ENCODE peak calls at places on chromosomes 13 and 19, in four cellular contexts. One of them, this sample, is unnamed. For H3K27me3, the result is how much of the 10 kb centered on the place peaks cover.

GRCh38 chr19:2552859-2553258 is 76.9 kb downstream of the GADD45B start:
- DNase-seq in brain microvascular endothelial cell: no peak
- DNase-seq in left lung: peak
- DNase-seq in CD4-positive, alpha-beta T cell: peak
- DNase-seq in this sample: no peak

GRCh38 chr19:5112681-5113080 is 143.8 kb downstream of the KDM4B start:
- DNase-seq in brain microvascular endothelial cell: no peak
- DNase-seq in CD4-positive, alpha-beta T cell: no peak
- DNase-seq in left lung: no peak
- DNase-seq in this sample: no peak

GRCh38 chr13:25625361-25625760 is 253.6 kb downstream of the ATP8A2 start:
- DNase-seq in brain microvascular endothelial cell: no peak
- DNase-seq in CD4-positive, alpha-beta T cell: no peak
- DNase-seq in left lung: no peak
- DNase-seq in this sample: no peak

GRCh38 chr19:53131085-53131484 is 1.6 kb downstream of the ZNF415 start:
- DNase-seq in CD4-positive, alpha-beta T cell: no peak
- DNase-seq in brain microvascular endothelial cell: no peak
- DNase-seq in left lung: no peak
- DNase-seq in this sample: no peak

GRCh38 chr19:30521937-30522336 is 149.8 kb downstream of the ZNF536 start:
- DNase-seq in brain microvascular endothelial cell: no peak
- DNase-seq in left lung: no peak
- DNase-seq in CD4-positive, alpha-beta T cell: no peak
- DNase-seq in this sample: no peak

GRCh38 chr19:47778089-47778953 is at the start of gene SELENOW:
- DNase-seq in CD4-positive, alpha-beta T cell: peak
- DNase-seq in brain microvascular endothelial cell: peak
- DNase-seq in left lung: peak
- DNase-seq in this sample: peak

GRCh38 chr13:53112522-53112921 is 83.9 kb downstream of the OLFM4 start:
- DNase-seq in brain microvascular endothelial cell: no peak
- DNase-seq in CD4-positive, alpha-beta T cell: no peak
- DNase-seq in left lung: no peak
- DNase-seq in this sample: no peak

GRCh38 chr19:45075215-45076028 is 856 bp downstream of the ZNF296 start:
- DNase-seq in brain microvascular endothelial cell: no peak
- DNase-seq in CD4-positive, alpha-beta T cell: peak
- DNase-seq in left lung: peak
- DNase-seq in this sample: peak

GRCh38 chr19:4327252-4327876 is 11.3 kb downstream of the STAP2 start:
- DNase-seq in left lung: peak
- DNase-seq in brain microvascular endothelial cell: peak
- DNase-seq in CD4-positive, alpha-beta T cell: peak
- DNase-seq in this sample: no peak

GRCh38 chr13:106597190-106597589 is 29.3 kb upstream of the ARGLU1 start:
- DNase-seq in CD4-positive, alpha-beta T cell: no peak
- DNase-seq in brain microvascular endothelial cell: peak
- DNase-seq in left lung: no peak
- DNase-seq in this sample: no peak

GRCh38 chr13:22232186-22232585 is 561.3 kb downstream of the FGF9 start:
- DNase-seq in brain microvascular endothelial cell: no peak
- DNase-seq in CD4-positive, alpha-beta T cell: no peak
- DNase-seq in left lung: no peak
- DNase-seq in this sample: no peak

GRCh38 chr19:42528354-42529247 is at the start of gene CEACAM1:
- DNase-seq in brain microvascular endothelial cell: no peak
- DNase-seq in CD4-positive, alpha-beta T cell: peak
- DNase-seq in left lung: peak
- DNase-seq in this sample: peak

GRCh38 chr13:67229438-67230242 is 496 bp downstream of the PCDH9 start:
- DNase-seq in left lung: no peak
- DNase-seq in brain microvascular endothelial cell: peak
- DNase-seq in CD4-positive, alpha-beta T cell: no peak
- DNase-seq in this sample: peak

GRCh38 chr13:39913928-39914327 is 258.5 kb downstream of the COG6 start:
- DNase-seq in CD4-positive, alpha-beta T cell: no peak
- DNase-seq in left lung: no peak
- DNase-seq in brain microvascular endothelial cell: peak
- DNase-seq in this sample: peak

GRCh38 chr19:1668339-1669123 is 16.1 kb upstream of the TCF3 start:
- DNase-seq in brain microvascular endothelial cell: no peak
- DNase-seq in CD4-positive, alpha-beta T cell: no peak
- DNase-seq in left lung: no peak
- DNase-seq in this sample: no peak

GRCh38 chr19:38735257-38735686 is 9.0 kb downstream of the CAPN12 start:
- DNase-seq in brain microvascular endothelial cell: no peak
- DNase-seq in CD4-positive, alpha-beta T cell: peak
- DNase-seq in left lung: no peak
- DNase-seq in this sample: peak

GRCh38 chr19:5094768-5095567 is 126.1 kb downstream of the KDM4B start:
- DNase-seq in brain microvascular endothelial cell: no peak
- DNase-seq in CD4-positive, alpha-beta T cell: no peak
- DNase-seq in left lung: no peak
- DNase-seq in this sample: no peak

GRCh38 chr19:28885965-28886364 is 327.0 kb downstream of the UQCRFS1 start:
- DNase-seq in CD4-positive, alpha-beta T cell: no peak
- DNase-seq in brain microvascular endothelial cell: no peak
- DNase-seq in left lung: no peak
- DNase-seq in this sample: no peak

GRCh38 chr13:99984463-99985242 is 3.1 kb downstream of the ZIC2 start:
- DNase-seq in CD4-positive, alpha-beta T cell: no peak
- DNase-seq in left lung: no peak
- DNase-seq in brain microvascular endothelial cell: no peak
- DNase-seq in this sample: no peak

GRCh38 chr13:108218044-108218974 is at the start of gene ABHD13:
- DNase-seq in left lung: peak
- DNase-seq in brain microvascular endothelial cell: peak
- DNase-seq in CD4-positive, alpha-beta T cell: peak
- DNase-seq in this sample: peak

GRCh38 chr13:37488682-37489081 is 109.9 kb downstream of the POSTN start:
- DNase-seq in brain microvascular endothelial cell: no peak
- DNase-seq in left lung: no peak
- DNase-seq in CD4-positive, alpha-beta T cell: no peak
- DNase-seq in this sample: no peak

GRCh38 chr19:35346193-35347052 is 1.3 kb upstream of the FFAR1 start:
- DNase-seq in brain microvascular endothelial cell: no peak
- DNase-seq in left lung: peak
- DNase-seq in CD4-positive, alpha-beta T cell: peak
- DNase-seq in this sample: no peak

GRCh38 chr19:5804516-5805464 is at the start of gene NRTN:
- DNase-seq in CD4-positive, alpha-beta T cell: peak
- DNase-seq in brain microvascular endothelial cell: no peak
- DNase-seq in left lung: no peak
- DNase-seq in this sample: no peak

GRCh38 chr19:1856698-1857603 is 6.4 kb downstream of the KLF16 start:
- DNase-seq in CD4-positive, alpha-beta T cell: peak
- DNase-seq in left lung: peak
- DNase-seq in brain microvascular endothelial cell: peak
- DNase-seq in this sample: no peak

GRCh38 chr13:78998736-78999135 is 339.8 kb upstream of the OBI1 start:
- DNase-seq in brain microvascular endothelial cell: no peak
- DNase-seq in CD4-positive, alpha-beta T cell: no peak
- DNase-seq in left lung: no peak
- DNase-seq in this sample: no peak

GRCh38 chr13:91236942-91237341 is 110.5 kb upstream of the MIR17HG start:
- DNase-seq in brain microvascular endothelial cell: no peak
- DNase-seq in left lung: no peak
- DNase-seq in CD4-positive, alpha-beta T cell: no peak
- DNase-seq in this sample: no peak

GRCh38 chr19:2327773-2328400 is 499 bp downstream of the LSM7 start:
- DNase-seq in brain microvascular endothelial cell: peak
- DNase-seq in CD4-positive, alpha-beta T cell: peak
- DNase-seq in left lung: peak
- DNase-seq in this sample: peak

GRCh38 chr19:12792048-12792852 is 964 bp downstream of the JUNB start:
- DNase-seq in CD4-positive, alpha-beta T cell: peak
- DNase-seq in left lung: peak
- DNase-seq in brain microvascular endothelial cell: no peak
- DNase-seq in this sample: no peak

GRCh38 chr13:48923376-48923775 is 52.3 kb upstream of the FNDC3A start:
- DNase-seq in brain microvascular endothelial cell: no peak
- DNase-seq in CD4-positive, alpha-beta T cell: no peak
- DNase-seq in left lung: no peak
- DNase-seq in this sample: no peak

GRCh38 chr13:111064661-111065060 is 50.4 kb upstream of the ARHGEF7 start:
- DNase-seq in CD4-positive, alpha-beta T cell: no peak
- DNase-seq in left lung: no peak
- DNase-seq in brain microvascular endothelial cell: no peak
- DNase-seq in this sample: no peak

GRCh38 chr13:36193151-36193855 is 21.1 kb downstream of the SOHLH2 start:
- DNase-seq in brain microvascular endothelial cell: peak
- DNase-seq in left lung: no peak
- DNase-seq in CD4-positive, alpha-beta T cell: no peak
- DNase-seq in this sample: peak

GRCh38 chr19:36528194-36528920 is at the start of gene ZNF260:
- DNase-seq in CD4-positive, alpha-beta T cell: peak
- DNase-seq in brain microvascular endothelial cell: peak
- DNase-seq in left lung: peak
- DNase-seq in this sample: peak
- TF ChIP-seq CTCF in CD4-positive, alpha-beta T cell: no peak
- TF ChIP-seq CTCF in brain microvascular endothelial cell: peak
- TF ChIP-seq CTCF in left lung: no peak
- TF ChIP-seq CTCF in this sample: no peak

GRCh38 chr19:15453091-15453498 is 3.3 kb upstream of the WIZ start:
- DNase-seq in CD4-positive, alpha-beta T cell: no peak
- DNase-seq in left lung: no peak
- DNase-seq in brain microvascular endothelial cell: no peak
- DNase-seq in this sample: no peak
- H3K27me3 ChIP-seq in CD4-positive, alpha-beta T cell: under half
- H3K27me3 ChIP-seq in left lung: under half
- H3K27me3 ChIP-seq in brain microvascular endothelial cell: under half
- H3K27me3 ChIP-seq in this sample: half or more

GRCh38 chr19:7916137-7916907 is 1.7 kb downstream of the TGFBR3L start:
- DNase-seq in brain microvascular endothelial cell: no peak
- DNase-seq in left lung: no peak
- DNase-seq in CD4-positive, alpha-beta T cell: peak
- DNase-seq in this sample: no peak
- TF ChIP-seq CTCF in brain microvascular endothelial cell: no peak
- TF ChIP-seq CTCF in left lung: no peak
- TF ChIP-seq CTCF in CD4-positive, alpha-beta T cell: no peak
- TF ChIP-seq CTCF in this sample: no peak

GRCh38 chr13:41454170-41454569 is 3.2 kb upstream of the RGCC start:
- DNase-seq in CD4-positive, alpha-beta T cell: no peak
- DNase-seq in left lung: no peak
- DNase-seq in brain microvascular endothelial cell: no peak
- DNase-seq in this sample: no peak
- H3K27me3 ChIP-seq in CD4-positive, alpha-beta T cell: under half
- H3K27me3 ChIP-seq in left lung: under half
- H3K27me3 ChIP-seq in brain microvascular endothelial cell: under half
- H3K27me3 ChIP-seq in this sample: under half

DNA sequence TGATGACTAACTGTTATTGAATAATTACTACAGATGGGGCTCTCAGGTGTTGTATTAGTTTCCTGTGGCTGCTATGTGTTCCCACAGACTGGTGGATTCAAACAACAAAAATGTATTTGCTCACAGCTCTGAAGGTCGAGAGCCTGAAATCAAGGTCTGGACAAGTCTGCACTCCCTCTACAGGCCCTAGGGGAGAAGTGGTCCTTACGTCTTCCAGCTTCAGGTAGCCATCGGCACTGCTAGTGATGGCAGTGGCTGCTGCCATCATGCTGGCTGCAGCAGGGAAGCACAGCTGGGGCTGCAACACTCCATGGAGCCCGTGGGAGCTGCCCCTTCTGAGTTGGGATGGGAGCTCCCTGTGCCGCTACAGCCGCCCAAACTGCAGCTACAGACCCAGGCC is 1.9 kb downstream of the TEX26 start:
- DNase-seq in left lung: no peak
- DNase-seq in brain microvascular endothelial cell: no peak
- DNase-seq in CD4-positive, alpha-beta T cell: no peak
- DNase-seq in this sample: no peak
- TF ChIP-seq CTCF in left lung: no peak
- TF ChIP-seq CTCF in brain microvascular endothelial cell: peak
- TF ChIP-seq CTCF in CD4-positive, alpha-beta T cell: no peak
- TF ChIP-seq CTCF in this sample: no peak

DNA sequence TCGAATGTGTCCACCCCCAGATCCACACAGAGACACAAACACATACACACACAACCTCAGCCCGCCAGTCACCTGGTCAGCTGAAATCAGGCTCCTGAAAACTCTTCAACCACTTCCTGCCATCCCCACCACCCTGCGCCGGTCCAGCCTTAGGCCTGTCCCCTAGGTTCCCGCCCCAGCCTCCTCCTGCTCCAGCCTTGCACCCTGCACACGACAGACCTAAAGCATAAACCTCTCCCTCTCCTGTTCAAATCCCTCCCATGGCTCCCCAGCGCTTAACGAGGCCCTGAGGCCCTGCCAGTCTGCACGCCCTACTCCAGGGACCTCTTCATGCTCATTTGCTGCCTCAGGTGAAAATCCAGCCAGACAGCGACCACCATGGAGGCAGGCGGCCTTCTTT is 7.1 kb downstream of the PNMA8B start:
- DNase-seq in brain microvascular endothelial cell: no peak
- DNase-seq in left lung: no peak
- DNase-seq in CD4-positive, alpha-beta T cell: no peak
- DNase-seq in this sample: no peak
- H3K27me3 ChIP-seq in brain microvascular endothelial cell: under half
- H3K27me3 ChIP-seq in left lung: under half
- H3K27me3 ChIP-seq in CD4-positive, alpha-beta T cell: half or more
- H3K27me3 ChIP-seq in this sample: under half

GRCh38 chr13:29707876-29708543 is 112.5 kb upstream of the SLC7A1 start:
- DNase-seq in brain microvascular endothelial cell: peak
- DNase-seq in left lung: no peak
- DNase-seq in CD4-positive, alpha-beta T cell: peak
- DNase-seq in this sample: no peak
- TF ChIP-seq CTCF in brain microvascular endothelial cell: peak
- TF ChIP-seq CTCF in left lung: no peak
- TF ChIP-seq CTCF in CD4-positive, alpha-beta T cell: no peak
- TF ChIP-seq CTCF in this sample: peak

DNA sequence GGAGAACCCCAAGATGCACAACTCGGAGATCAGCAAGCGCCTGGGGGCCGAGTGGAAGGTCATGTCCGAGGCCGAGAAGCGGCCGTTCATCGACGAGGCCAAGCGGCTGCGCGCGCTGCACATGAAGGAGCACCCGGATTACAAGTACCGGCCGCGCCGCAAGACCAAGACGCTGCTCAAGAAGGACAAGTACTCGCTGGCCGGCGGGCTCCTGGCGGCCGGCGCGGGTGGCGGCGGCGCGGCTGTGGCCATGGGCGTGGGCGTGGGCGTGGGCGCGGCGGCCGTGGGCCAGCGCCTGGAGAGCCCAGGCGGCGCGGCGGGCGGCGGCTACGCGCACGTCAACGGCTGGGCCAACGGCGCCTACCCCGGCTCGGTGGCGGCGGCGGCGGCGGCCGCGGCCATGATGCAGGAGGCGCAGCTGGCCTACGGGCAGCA is 939 bp downstream of the SOX1 start:
- DNase-seq in left lung: no peak
- DNase-seq in brain microvascular endothelial cell: no peak
- DNase-seq in CD4-positive, alpha-beta T cell: no peak
- DNase-seq in this sample: no peak
- H3K27me3 ChIP-seq in left lung: half or more
- H3K27me3 ChIP-seq in brain microvascular endothelial cell: half or more
- H3K27me3 ChIP-seq in CD4-positive, alpha-beta T cell: half or more
- H3K27me3 ChIP-seq in this sample: half or more

GRCh38 chr19:50838239-50838638 is 4.9 kb upstream of the KLK15 start:
- DNase-seq in CD4-positive, alpha-beta T cell: no peak
- DNase-seq in brain microvascular endothelial cell: no peak
- DNase-seq in left lung: no peak
- DNase-seq in this sample: no peak
- TF ChIP-seq CTCF in CD4-positive, alpha-beta T cell: no peak
- TF ChIP-seq CTCF in brain microvascular endothelial cell: no peak
- TF ChIP-seq CTCF in left lung: no peak
- TF ChIP-seq CTCF in this sample: peak

GRCh38 chr13:72645521-72645920 is 81.9 kb downstream of the MZT1 start:
- DNase-seq in brain microvascular endothelial cell: no peak
- DNase-seq in CD4-positive, alpha-beta T cell: no peak
- DNase-seq in left lung: no peak
- DNase-seq in this sample: no peak
- H3K27me3 ChIP-seq in brain microvascular endothelial cell: under half
- H3K27me3 ChIP-seq in CD4-positive, alpha-beta T cell: under half
- H3K27me3 ChIP-seq in left lung: under half
- H3K27me3 ChIP-seq in this sample: under half